ENCODE peak calls at places on chromosomes 6 and 20, in nine cellular contexts. One of them, this sample, is unnamed.

GRCh38 chr6:41449399-41450245 is 96.6 kb upstream of the FOXP4 start:
- DNase-seq in activated B cell treated with CpG ODN at 0.5 μM for 24 hours: no peak
- DNase-seq in adrenal gland: no peak
- DNase-seq in A673: peak
- DNase-seq in B cell: no peak
- DNase-seq in PC-3: no peak
- DNase-seq in pancreas: peak
- DNase-seq in endothelial cell: no peak
- DNase-seq in ovary: peak
- DNase-seq in this sample: peak

GRCh38 chr6:113137411-113137810 is 719.7 kb upstream of the MARCKS start:
- DNase-seq in activated B cell treated with CpG ODN at 0.5 μM for 24 hours: no peak
- DNase-seq in adrenal gland: peak
- DNase-seq in A673: no peak
- DNase-seq in B cell: no peak
- DNase-seq in PC-3: no peak
- DNase-seq in pancreas: no peak
- DNase-seq in endothelial cell: peak
- DNase-seq in ovary: peak
- DNase-seq in this sample: peak

GRCh38 chr20:48905322-48905647 is 16.2 kb upstream of the ARFGEF2 start:
- DNase-seq in activated B cell treated with CpG ODN at 0.5 μM for 24 hours: no peak
- DNase-seq in adrenal gland: no peak
- DNase-seq in A673: no peak
- DNase-seq in B cell: no peak
- DNase-seq in PC-3: no peak
- DNase-seq in pancreas: no peak
- DNase-seq in endothelial cell: no peak
- DNase-seq in ovary: no peak
- DNase-seq in this sample: no peak

GRCh38 chr20:33753763-33754162 is 22.0 kb downstream of the ZNF341 start:
- DNase-seq in activated B cell treated with CpG ODN at 0.5 μM for 24 hours: no peak
- DNase-seq in adrenal gland: peak
- DNase-seq in A673: no peak
- DNase-seq in B cell: no peak
- DNase-seq in PC-3: peak
- DNase-seq in pancreas: no peak
- DNase-seq in endothelial cell: no peak
- DNase-seq in ovary: no peak
- DNase-seq in this sample: no peak

GRCh38 chr6:56040271-56040670 is 164.9 kb upstream of the BMP5 start:
- DNase-seq in activated B cell treated with CpG ODN at 0.5 μM for 24 hours: no peak
- DNase-seq in adrenal gland: no peak
- DNase-seq in A673: peak
- DNase-seq in B cell: no peak
- DNase-seq in PC-3: peak
- DNase-seq in pancreas: no peak
- DNase-seq in endothelial cell: no peak
- DNase-seq in ovary: no peak
- DNase-seq in this sample: no peak

GRCh38 chr6:89566930-89567634 is 71.5 kb downstream of the LYRM2 start:
- DNase-seq in activated B cell treated with CpG ODN at 0.5 μM for 24 hours: no peak
- DNase-seq in adrenal gland: no peak
- DNase-seq in A673: no peak
- DNase-seq in B cell: no peak
- DNase-seq in PC-3: no peak
- DNase-seq in pancreas: no peak
- DNase-seq in endothelial cell: no peak
- DNase-seq in ovary: no peak
- DNase-seq in this sample: no peak

GRCh38 chr20:32968833-32969241 is 35.4 kb downstream of the SUN5 start:
- DNase-seq in activated B cell treated with CpG ODN at 0.5 μM for 24 hours: no peak
- DNase-seq in adrenal gland: no peak
- DNase-seq in A673: no peak
- DNase-seq in B cell: no peak
- DNase-seq in PC-3: no peak
- DNase-seq in pancreas: no peak
- DNase-seq in endothelial cell: no peak
- DNase-seq in ovary: no peak
- DNase-seq in this sample: peak

GRCh38 chr6:116955773-116956172 is 78.7 kb downstream of the RFX6 start:
- DNase-seq in activated B cell treated with CpG ODN at 0.5 μM for 24 hours: no peak
- DNase-seq in adrenal gland: no peak
- DNase-seq in A673: no peak
- DNase-seq in B cell: no peak
- DNase-seq in PC-3: no peak
- DNase-seq in pancreas: no peak
- DNase-seq in endothelial cell: no peak
- DNase-seq in ovary: no peak
- DNase-seq in this sample: no peak

GRCh38 chr6:12101653-12102312 is 89.7 kb downstream of the HIVEP1 start:
- DNase-seq in activated B cell treated with CpG ODN at 0.5 μM for 24 hours: no peak
- DNase-seq in adrenal gland: no peak
- DNase-seq in A673: no peak
- DNase-seq in B cell: no peak
- DNase-seq in PC-3: no peak
- DNase-seq in pancreas: no peak
- DNase-seq in endothelial cell: no peak
- DNase-seq in ovary: no peak
- DNase-seq in this sample: no peak

GRCh38 chr6:1015819-1016218 is 296.1 kb upstream of the FOXQ1 start:
- DNase-seq in activated B cell treated with CpG ODN at 0.5 μM for 24 hours: no peak
- DNase-seq in adrenal gland: no peak
- DNase-seq in A673: peak
- DNase-seq in B cell: no peak
- DNase-seq in PC-3: no peak
- DNase-seq in pancreas: no peak
- DNase-seq in endothelial cell: no peak
- DNase-seq in ovary: no peak
- DNase-seq in this sample: no peak

GRCh38 chr6:92431502-92431901 is 987.9 kb downstream of the EPHA7 start:
- DNase-seq in activated B cell treated with CpG ODN at 0.5 μM for 24 hours: no peak
- DNase-seq in adrenal gland: no peak
- DNase-seq in A673: no peak
- DNase-seq in B cell: no peak
- DNase-seq in PC-3: no peak
- DNase-seq in pancreas: no peak
- DNase-seq in endothelial cell: no peak
- DNase-seq in ovary: no peak
- DNase-seq in this sample: no peak

DNA sequence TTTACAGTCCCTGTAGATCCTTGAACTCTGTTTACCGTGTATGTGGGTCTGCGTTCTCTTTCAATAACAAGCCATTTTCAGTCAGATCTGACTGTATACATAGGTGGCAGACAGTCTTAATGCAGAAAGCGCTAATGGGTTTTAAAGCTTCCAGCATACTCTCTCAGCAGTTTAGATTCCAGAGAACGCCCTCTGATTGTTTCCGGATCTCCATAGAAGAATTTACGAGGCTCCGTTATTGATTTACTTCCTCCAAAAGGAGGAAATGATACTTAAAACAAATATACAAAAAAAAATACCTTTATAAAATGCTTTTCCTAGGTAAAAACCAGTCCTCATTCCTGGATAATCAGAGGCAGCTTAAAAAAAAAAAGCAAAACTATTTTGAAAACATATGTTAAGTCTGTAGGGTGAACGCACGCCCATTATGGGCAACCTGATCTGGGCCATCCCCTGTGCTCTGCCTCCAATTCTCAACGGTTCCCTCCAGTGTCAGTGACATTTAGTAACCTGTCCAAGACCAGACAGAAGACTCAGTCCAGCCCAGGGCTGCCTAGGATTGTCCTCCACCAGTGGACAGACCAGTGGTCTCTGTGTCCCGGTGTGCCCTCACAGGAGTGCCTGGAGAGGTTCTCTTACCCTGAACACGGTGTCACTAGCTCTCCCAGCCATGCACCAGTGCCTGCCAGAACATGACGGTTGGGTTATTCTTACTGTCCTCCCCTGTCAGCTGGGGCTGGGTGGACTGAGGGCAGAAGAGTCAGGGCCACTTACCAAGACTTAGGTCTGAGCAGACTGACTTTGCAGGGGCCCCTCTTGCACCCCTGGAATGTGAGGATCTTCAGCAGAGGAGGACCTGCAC is 217.3 kb downstream of the ARID1B start:
- DNase-seq in activated B cell treated with CpG ODN at 0.5 μM for 24 hours: no peak
- DNase-seq in adrenal gland: no peak
- DNase-seq in A673: peak
- DNase-seq in B cell: no peak
- DNase-seq in PC-3: peak
- DNase-seq in pancreas: no peak
- DNase-seq in endothelial cell: no peak
- DNase-seq in ovary: no peak
- DNase-seq in this sample: no peak
- TF ChIP-seq CTCF in activated B cell treated with CpG ODN at 0.5 μM for 24 hours: no peak
- TF ChIP-seq CTCF in adrenal gland: no peak
- TF ChIP-seq CTCF in A673: no peak
- TF ChIP-seq CTCF in B cell: no peak
- TF ChIP-seq CTCF in PC-3: no peak
- TF ChIP-seq CTCF in pancreas: no peak
- TF ChIP-seq CTCF in endothelial cell: no peak
- TF ChIP-seq CTCF in ovary: no peak
- TF ChIP-seq CTCF in this sample: no peak

DNA sequence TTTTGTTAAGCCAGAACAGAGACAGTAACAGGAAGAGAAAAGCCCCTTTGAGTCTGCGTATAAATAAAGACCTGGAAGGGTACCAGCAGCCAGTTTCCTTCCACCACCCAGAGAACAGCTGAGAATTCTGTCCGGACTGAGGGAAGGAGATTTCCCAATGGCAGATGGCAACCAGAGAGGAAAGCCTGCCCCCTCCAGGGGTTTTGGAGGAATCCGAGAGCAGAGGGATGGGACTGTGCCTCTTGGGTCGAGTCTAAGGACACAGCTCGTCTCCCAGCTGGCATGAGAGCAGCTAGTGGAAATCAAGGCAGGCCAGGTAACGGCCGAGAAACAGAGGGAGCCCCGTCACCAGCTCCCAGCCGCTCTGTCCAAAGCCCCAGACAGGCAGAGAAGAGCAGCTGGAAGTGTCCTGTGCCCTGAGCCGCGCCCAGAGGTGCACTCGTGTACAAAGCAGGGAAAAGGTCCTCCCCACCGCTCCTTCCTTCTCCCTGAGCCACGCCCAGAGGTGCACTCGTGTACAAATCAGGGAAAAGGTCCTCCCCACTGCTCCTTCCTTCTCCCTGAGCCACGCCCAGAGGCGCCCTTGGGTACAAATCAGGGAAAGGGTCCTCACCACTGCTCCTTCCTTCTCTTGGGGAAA is 134.0 kb upstream of the SNX9 start:
- DNase-seq in activated B cell treated with CpG ODN at 0.5 μM for 24 hours: no peak
- DNase-seq in adrenal gland: no peak
- DNase-seq in A673: peak
- DNase-seq in B cell: no peak
- DNase-seq in PC-3: peak
- DNase-seq in pancreas: no peak
- DNase-seq in endothelial cell: peak
- DNase-seq in ovary: no peak
- DNase-seq in this sample: peak
- TF ChIP-seq CTCF in activated B cell treated with CpG ODN at 0.5 μM for 24 hours: no peak
- TF ChIP-seq CTCF in adrenal gland: no peak
- TF ChIP-seq CTCF in A673: no peak
- TF ChIP-seq CTCF in B cell: no peak
- TF ChIP-seq CTCF in PC-3: no peak
- TF ChIP-seq CTCF in pancreas: no peak
- TF ChIP-seq CTCF in endothelial cell: no peak
- TF ChIP-seq CTCF in ovary: no peak
- TF ChIP-seq CTCF in this sample: no peak

GRCh38 chr6:132934496-132934895 is 120.1 kb downstream of the RPS12 start:
- DNase-seq in activated B cell treated with CpG ODN at 0.5 μM for 24 hours: no peak
- DNase-seq in adrenal gland: no peak
- DNase-seq in A673: no peak
- DNase-seq in B cell: no peak
- DNase-seq in PC-3: no peak
- DNase-seq in pancreas: no peak
- DNase-seq in endothelial cell: no peak
- DNase-seq in ovary: no peak
- DNase-seq in this sample: no peak

GRCh38 chr6:132936641-132937040 is 122.3 kb downstream of the RPS12 start:
- DNase-seq in activated B cell treated with CpG ODN at 0.5 μM for 24 hours: no peak
- DNase-seq in adrenal gland: no peak
- DNase-seq in A673: no peak
- DNase-seq in B cell: no peak
- DNase-seq in PC-3: no peak
- DNase-seq in pancreas: no peak
- DNase-seq in endothelial cell: no peak
- DNase-seq in ovary: no peak
- DNase-seq in this sample: no peak

GRCh38 chr6:132933085-132933484 is 118.7 kb downstream of the RPS12 start:
- DNase-seq in activated B cell treated with CpG ODN at 0.5 μM for 24 hours: no peak
- DNase-seq in adrenal gland: no peak
- DNase-seq in A673: peak
- DNase-seq in B cell: no peak
- DNase-seq in PC-3: no peak
- DNase-seq in pancreas: no peak
- DNase-seq in endothelial cell: no peak
- DNase-seq in ovary: no peak
- DNase-seq in this sample: no peak

GRCh38 chr6:132932566-132932965 is 118.2 kb downstream of the RPS12 start:
- DNase-seq in activated B cell treated with CpG ODN at 0.5 μM for 24 hours: no peak
- DNase-seq in adrenal gland: no peak
- DNase-seq in A673: no peak
- DNase-seq in B cell: no peak
- DNase-seq in PC-3: no peak
- DNase-seq in pancreas: no peak
- DNase-seq in endothelial cell: no peak
- DNase-seq in ovary: no peak
- DNase-seq in this sample: no peak

GRCh38 chr6:132937466-132937906 is 123.1 kb downstream of the RPS12 start:
- DNase-seq in activated B cell treated with CpG ODN at 0.5 μM for 24 hours: no peak
- DNase-seq in adrenal gland: peak
- DNase-seq in A673: peak
- DNase-seq in B cell: no peak
- DNase-seq in PC-3: peak
- DNase-seq in pancreas: peak
- DNase-seq in endothelial cell: peak
- DNase-seq in ovary: no peak
- DNase-seq in this sample: no peak
- TF ChIP-seq CTCF in activated B cell treated with CpG ODN at 0.5 μM for 24 hours: no peak
- TF ChIP-seq CTCF in adrenal gland: no peak
- TF ChIP-seq CTCF in A673: peak
- TF ChIP-seq CTCF in B cell: peak
- TF ChIP-seq CTCF in PC-3: peak
- TF ChIP-seq CTCF in pancreas: peak
- TF ChIP-seq CTCF in endothelial cell: peak
- TF ChIP-seq CTCF in ovary: no peak
- TF ChIP-seq CTCF in this sample: no peak

DNA sequence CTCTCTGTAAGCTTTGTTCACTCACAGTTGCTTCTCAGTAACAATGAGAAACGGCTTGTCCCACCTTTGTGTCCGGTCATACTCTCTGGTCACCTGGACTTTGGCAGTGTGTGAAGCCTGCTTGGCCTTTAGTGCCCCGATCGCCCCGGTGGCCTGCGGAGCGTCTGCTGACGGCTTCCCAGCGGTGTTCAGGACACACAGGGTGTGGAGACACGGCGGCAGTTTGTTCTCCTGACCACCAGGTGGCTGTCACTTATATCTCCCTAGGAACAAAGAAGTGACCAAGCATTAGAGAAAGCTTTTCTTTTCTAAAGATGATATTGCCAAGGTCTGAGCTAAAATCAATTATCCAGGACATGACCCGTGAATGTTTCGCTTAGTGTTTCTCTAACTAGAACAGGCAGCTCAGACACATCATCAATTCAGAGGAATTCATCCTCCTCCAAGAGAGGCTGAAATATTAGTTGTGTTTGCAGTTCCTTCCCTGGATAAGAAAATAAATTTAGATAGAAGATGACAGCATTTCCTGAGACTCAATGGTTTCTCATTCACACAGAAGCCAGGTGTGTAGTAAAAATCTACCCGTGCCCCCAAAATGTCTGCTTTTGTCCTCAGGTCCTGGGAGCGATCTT is 167.4 kb upstream of the THBS2 start:
- DNase-seq in activated B cell treated with CpG ODN at 0.5 μM for 24 hours: no peak
- DNase-seq in adrenal gland: no peak
- DNase-seq in A673: peak
- DNase-seq in B cell: no peak
- DNase-seq in PC-3: no peak
- DNase-seq in pancreas: peak
- DNase-seq in endothelial cell: peak
- DNase-seq in ovary: no peak
- DNase-seq in this sample: no peak
- TF ChIP-seq CTCF in activated B cell treated with CpG ODN at 0.5 μM for 24 hours: no peak
- TF ChIP-seq CTCF in adrenal gland: peak
- TF ChIP-seq CTCF in A673: peak
- TF ChIP-seq CTCF in B cell: peak
- TF ChIP-seq CTCF in PC-3: no peak
- TF ChIP-seq CTCF in pancreas: no peak
- TF ChIP-seq CTCF in endothelial cell: peak
- TF ChIP-seq CTCF in ovary: peak
- TF ChIP-seq CTCF in this sample: no peak

This sample was measured in sigmoid colon.